ENCODE peak calls at places on chromosomes 13 and 19, in ten cellular contexts. One of them, this sample, is unnamed.
A peak's percentile ranks its signal among the peaks of the same experiment; 100 is the strongest.

GRCh38 chr19:18700501-18701249 is 17.2 kb downstream of the CRTC1 start:
- DNase-seq in activated T-helper 1 cell treated with Interleukin-2 at 50 U/mL for 16 hours: peak; percentile 58
- DNase-seq in BJ: no peak
- DNase-seq in K562: peak; percentile 84
- DNase-seq in GM03348: peak; percentile 93
- DNase-seq in Peyer's patch: peak; percentile 87
- DNase-seq in stimulated activated naive B cell treated with anti-CD40 and anti-IgM and Interleukin-4, amounts not matched to agents 10 μg/mL and 1 μg/mL and 100 μg/mL, for 72 hours: peak; percentile 73
- DNase-seq in stimulated activated CD4-positive, alpha-beta T cell treated with anti-CD3 and anti-CD28 coated beads, Interleukin-15, amount 100 ng/mL, for 1 hour: peak; percentile 54
- DNase-seq in heart left ventricle: peak; percentile 83
- DNase-seq in A172: peak; percentile 67
- DNase-seq in this sample: peak; percentile 98

GRCh38 chr19:46015961-46016425 is 6.9 kb downstream of the PGLYRP1 start:
- DNase-seq in activated T-helper 1 cell treated with Interleukin-2 at 50 U/mL for 16 hours: no peak
- DNase-seq in BJ: no peak
- DNase-seq in K562: no peak
- DNase-seq in GM03348: no peak
- DNase-seq in Peyer's patch: no peak
- DNase-seq in stimulated activated naive B cell treated with anti-CD40 and anti-IgM and Interleukin-4, amounts not matched to agents 10 μg/mL and 1 μg/mL and 100 μg/mL, for 72 hours: no peak
- DNase-seq in stimulated activated CD4-positive, alpha-beta T cell treated with anti-CD3 and anti-CD28 coated beads, Interleukin-15, amount 100 ng/mL, for 1 hour: no peak
- DNase-seq in heart left ventricle: no peak
- DNase-seq in A172: no peak
- DNase-seq in this sample: no peak

GRCh38 chr13:57624565-57625435 is 6.7 kb upstream of the PCDH17 start:
- DNase-seq in activated T-helper 1 cell treated with Interleukin-2 at 50 U/mL for 16 hours: no peak
- DNase-seq in BJ: no peak
- DNase-seq in K562: peak; percentile 18
- DNase-seq in GM03348: peak; percentile 69
- DNase-seq in Peyer's patch: no peak
- DNase-seq in stimulated activated naive B cell treated with anti-CD40 and anti-IgM and Interleukin-4, amounts not matched to agents 10 μg/mL and 1 μg/mL and 100 μg/mL, for 72 hours: no peak
- DNase-seq in stimulated activated CD4-positive, alpha-beta T cell treated with anti-CD3 and anti-CD28 coated beads, Interleukin-15, amount 100 ng/mL, for 1 hour: no peak
- DNase-seq in heart left ventricle: peak; percentile 28
- DNase-seq in A172: peak; percentile 33
- DNase-seq in this sample: peak; percentile 75

GRCh38 chr19:2952953-2953481 is 8.2 kb upstream of the ZNF77 start:
- DNase-seq in activated T-helper 1 cell treated with Interleukin-2 at 50 U/mL for 16 hours: no peak
- DNase-seq in BJ: no peak
- DNase-seq in K562: no peak
- DNase-seq in GM03348: peak; percentile 27
- DNase-seq in Peyer's patch: no peak
- DNase-seq in stimulated activated naive B cell treated with anti-CD40 and anti-IgM and Interleukin-4, amounts not matched to agents 10 μg/mL and 1 μg/mL and 100 μg/mL, for 72 hours: no peak
- DNase-seq in stimulated activated CD4-positive, alpha-beta T cell treated with anti-CD3 and anti-CD28 coated beads, Interleukin-15, amount 100 ng/mL, for 1 hour: no peak
- DNase-seq in heart left ventricle: no peak
- DNase-seq in A172: no peak
- DNase-seq in this sample: peak; percentile 44

GRCh38 chr13:66965146-66965545 is 265.0 kb downstream of the PCDH9 start:
- DNase-seq in activated T-helper 1 cell treated with Interleukin-2 at 50 U/mL for 16 hours: no peak
- DNase-seq in BJ: no peak
- DNase-seq in K562: no peak
- DNase-seq in GM03348: no peak
- DNase-seq in Peyer's patch: no peak
- DNase-seq in stimulated activated naive B cell treated with anti-CD40 and anti-IgM and Interleukin-4, amounts not matched to agents 10 μg/mL and 1 μg/mL and 100 μg/mL, for 72 hours: no peak
- DNase-seq in stimulated activated CD4-positive, alpha-beta T cell treated with anti-CD3 and anti-CD28 coated beads, Interleukin-15, amount 100 ng/mL, for 1 hour: no peak
- DNase-seq in heart left ventricle: no peak
- DNase-seq in A172: no peak
- DNase-seq in this sample: no peak

GRCh38 chr19:41269055-41269454 is 4.9 kb downstream of the HNRNPUL1 start:
- DNase-seq in activated T-helper 1 cell treated with Interleukin-2 at 50 U/mL for 16 hours: no peak
- DNase-seq in BJ: no peak
- DNase-seq in K562: no peak
- DNase-seq in GM03348: no peak
- DNase-seq in Peyer's patch: no peak
- DNase-seq in stimulated activated naive B cell treated with anti-CD40 and anti-IgM and Interleukin-4, amounts not matched to agents 10 μg/mL and 1 μg/mL and 100 μg/mL, for 72 hours: no peak
- DNase-seq in stimulated activated CD4-positive, alpha-beta T cell treated with anti-CD3 and anti-CD28 coated beads, Interleukin-15, amount 100 ng/mL, for 1 hour: no peak
- DNase-seq in heart left ventricle: no peak
- DNase-seq in A172: no peak
- DNase-seq in this sample: no peak

GRCh38 chr13:66461021-66461420 is 769.1 kb downstream of the PCDH9 start:
- DNase-seq in activated T-helper 1 cell treated with Interleukin-2 at 50 U/mL for 16 hours: no peak
- DNase-seq in BJ: no peak
- DNase-seq in K562: no peak
- DNase-seq in GM03348: no peak
- DNase-seq in Peyer's patch: no peak
- DNase-seq in stimulated activated naive B cell treated with anti-CD40 and anti-IgM and Interleukin-4, amounts not matched to agents 10 μg/mL and 1 μg/mL and 100 μg/mL, for 72 hours: no peak
- DNase-seq in stimulated activated CD4-positive, alpha-beta T cell treated with anti-CD3 and anti-CD28 coated beads, Interleukin-15, amount 100 ng/mL, for 1 hour: no peak
- DNase-seq in heart left ventricle: no peak
- DNase-seq in A172: no peak
- DNase-seq in this sample: no peak

GRCh38 chr19:55603581-55604292 is 1.7 kb upstream of the ZNF865 start:
- DNase-seq in activated T-helper 1 cell treated with Interleukin-2 at 50 U/mL for 16 hours: no peak
- DNase-seq in BJ: no peak
- DNase-seq in K562: peak; percentile 39
- DNase-seq in GM03348: no peak
- DNase-seq in Peyer's patch: no peak
- DNase-seq in stimulated activated naive B cell treated with anti-CD40 and anti-IgM and Interleukin-4, amounts not matched to agents 10 μg/mL and 1 μg/mL and 100 μg/mL, for 72 hours: no peak
- DNase-seq in stimulated activated CD4-positive, alpha-beta T cell treated with anti-CD3 and anti-CD28 coated beads, Interleukin-15, amount 100 ng/mL, for 1 hour: no peak
- DNase-seq in heart left ventricle: no peak
- DNase-seq in A172: no peak
- DNase-seq in this sample: no peak

GRCh38 chr13:77537302-77537919 is 1.9 kb downstream of the SCEL start:
- DNase-seq in activated T-helper 1 cell treated with Interleukin-2 at 50 U/mL for 16 hours: no peak
- DNase-seq in BJ: no peak
- DNase-seq in K562: no peak
- DNase-seq in GM03348: no peak
- DNase-seq in Peyer's patch: no peak
- DNase-seq in stimulated activated naive B cell treated with anti-CD40 and anti-IgM and Interleukin-4, amounts not matched to agents 10 μg/mL and 1 μg/mL and 100 μg/mL, for 72 hours: no peak
- DNase-seq in stimulated activated CD4-positive, alpha-beta T cell treated with anti-CD3 and anti-CD28 coated beads, Interleukin-15, amount 100 ng/mL, for 1 hour: no peak
- DNase-seq in heart left ventricle: no peak
- DNase-seq in A172: no peak
- DNase-seq in this sample: no peak

GRCh38 chr19:3095375-3096191 is 1.4 kb downstream of the GNA11 start:
- DNase-seq in activated T-helper 1 cell treated with Interleukin-2 at 50 U/mL for 16 hours: peak; percentile 38
- DNase-seq in BJ: no peak
- DNase-seq in K562: no peak
- DNase-seq in GM03348: peak; percentile 42
- DNase-seq in Peyer's patch: peak; percentile 40
- DNase-seq in stimulated activated naive B cell treated with anti-CD40 and anti-IgM and Interleukin-4, amounts not matched to agents 10 μg/mL and 1 μg/mL and 100 μg/mL, for 72 hours: no peak
- DNase-seq in stimulated activated CD4-positive, alpha-beta T cell treated with anti-CD3 and anti-CD28 coated beads, Interleukin-15, amount 100 ng/mL, for 1 hour: peak; percentile 42
- DNase-seq in heart left ventricle: no peak
- DNase-seq in A172: no peak
- DNase-seq in this sample: peak; percentile 91

GRCh38 chr19:47271949-47272348 is 2.7 kb upstream of the INAFM1 start:
- DNase-seq in activated T-helper 1 cell treated with Interleukin-2 at 50 U/mL for 16 hours: no peak
- DNase-seq in BJ: no peak
- DNase-seq in K562: no peak
- DNase-seq in GM03348: no peak
- DNase-seq in Peyer's patch: no peak
- DNase-seq in stimulated activated naive B cell treated with anti-CD40 and anti-IgM and Interleukin-4, amounts not matched to agents 10 μg/mL and 1 μg/mL and 100 μg/mL, for 72 hours: no peak
- DNase-seq in stimulated activated CD4-positive, alpha-beta T cell treated with anti-CD3 and anti-CD28 coated beads, Interleukin-15, amount 100 ng/mL, for 1 hour: no peak
- DNase-seq in heart left ventricle: no peak
- DNase-seq in A172: no peak
- DNase-seq in this sample: peak; percentile 62

GRCh38 chr13:68927387-68928026 is 1180.1 kb upstream of the ATXN8OS start:
- DNase-seq in activated T-helper 1 cell treated with Interleukin-2 at 50 U/mL for 16 hours: no peak
- DNase-seq in BJ: no peak
- DNase-seq in K562: no peak
- DNase-seq in GM03348: no peak
- DNase-seq in Peyer's patch: no peak
- DNase-seq in stimulated activated naive B cell treated with anti-CD40 and anti-IgM and Interleukin-4, amounts not matched to agents 10 μg/mL and 1 μg/mL and 100 μg/mL, for 72 hours: no peak
- DNase-seq in stimulated activated CD4-positive, alpha-beta T cell treated with anti-CD3 and anti-CD28 coated beads, Interleukin-15, amount 100 ng/mL, for 1 hour: no peak
- DNase-seq in heart left ventricle: no peak
- DNase-seq in A172: peak; percentile 52
- DNase-seq in this sample: no peak

GRCh38 chr19:41691268-41691970 is 3.3 kb upstream of the CEACAM7 start:
- DNase-seq in activated T-helper 1 cell treated with Interleukin-2 at 50 U/mL for 16 hours: no peak
- DNase-seq in BJ: no peak
- DNase-seq in K562: peak; percentile 64
- DNase-seq in GM03348: peak; percentile 58
- DNase-seq in Peyer's patch: no peak
- DNase-seq in stimulated activated naive B cell treated with anti-CD40 and anti-IgM and Interleukin-4, amounts not matched to agents 10 μg/mL and 1 μg/mL and 100 μg/mL, for 72 hours: no peak
- DNase-seq in stimulated activated CD4-positive, alpha-beta T cell treated with anti-CD3 and anti-CD28 coated beads, Interleukin-15, amount 100 ng/mL, for 1 hour: no peak
- DNase-seq in heart left ventricle: no peak
- DNase-seq in A172: no peak
- DNase-seq in this sample: no peak

GRCh38 chr19:18194554-18195238 is 1.7 kb downstream of the MPV17L2 start:
- DNase-seq in activated T-helper 1 cell treated with Interleukin-2 at 50 U/mL for 16 hours: no peak
- DNase-seq in BJ: no peak
- DNase-seq in K562: peak; percentile 86
- DNase-seq in GM03348: peak; percentile 75
- DNase-seq in Peyer's patch: peak; percentile 58
- DNase-seq in stimulated activated naive B cell treated with anti-CD40 and anti-IgM and Interleukin-4, amounts not matched to agents 10 μg/mL and 1 μg/mL and 100 μg/mL, for 72 hours: peak; percentile 35
- DNase-seq in stimulated activated CD4-positive, alpha-beta T cell treated with anti-CD3 and anti-CD28 coated beads, Interleukin-15, amount 100 ng/mL, for 1 hour: no peak
- DNase-seq in heart left ventricle: no peak
- DNase-seq in A172: no peak
- DNase-seq in this sample: peak; percentile 68

GRCh38 chr13:97367427-97367826 is 66.5 kb upstream of the RAP2A start:
- DNase-seq in activated T-helper 1 cell treated with Interleukin-2 at 50 U/mL for 16 hours: no peak
- DNase-seq in BJ: peak; percentile 65
- DNase-seq in K562: no peak
- DNase-seq in GM03348: peak; percentile 59
- DNase-seq in Peyer's patch: no peak
- DNase-seq in stimulated activated naive B cell treated with anti-CD40 and anti-IgM and Interleukin-4, amounts not matched to agents 10 μg/mL and 1 μg/mL and 100 μg/mL, for 72 hours: no peak
- DNase-seq in stimulated activated CD4-positive, alpha-beta T cell treated with anti-CD3 and anti-CD28 coated beads, Interleukin-15, amount 100 ng/mL, for 1 hour: no peak
- DNase-seq in heart left ventricle: no peak
- DNase-seq in A172: peak; percentile 85
- DNase-seq in this sample: peak; percentile 80

GRCh38 chr13:24148414-24149305 is 11.9 kb upstream of the SPATA13 start:
- DNase-seq in activated T-helper 1 cell treated with Interleukin-2 at 50 U/mL for 16 hours: no peak
- DNase-seq in BJ: peak; percentile 98
- DNase-seq in K562: no peak
- DNase-seq in GM03348: peak; percentile 89
- DNase-seq in Peyer's patch: no peak
- DNase-seq in stimulated activated naive B cell treated with anti-CD40 and anti-IgM and Interleukin-4, amounts not matched to agents 10 μg/mL and 1 μg/mL and 100 μg/mL, for 72 hours: no peak
- DNase-seq in stimulated activated CD4-positive, alpha-beta T cell treated with anti-CD3 and anti-CD28 coated beads, Interleukin-15, amount 100 ng/mL, for 1 hour: no peak
- DNase-seq in heart left ventricle: no peak
- DNase-seq in A172: peak; percentile 92
- DNase-seq in this sample: peak; percentile 98

GRCh38 chr13:46106839-46107371 is 2.1 kb upstream of the CPB2 start:
- DNase-seq in activated T-helper 1 cell treated with Interleukin-2 at 50 U/mL for 16 hours: no peak
- DNase-seq in BJ: no peak
- DNase-seq in K562: no peak
- DNase-seq in GM03348: no peak
- DNase-seq in Peyer's patch: no peak
- DNase-seq in stimulated activated naive B cell treated with anti-CD40 and anti-IgM and Interleukin-4, amounts not matched to agents 10 μg/mL and 1 μg/mL and 100 μg/mL, for 72 hours: no peak
- DNase-seq in stimulated activated CD4-positive, alpha-beta T cell treated with anti-CD3 and anti-CD28 coated beads, Interleukin-15, amount 100 ng/mL, for 1 hour: no peak
- DNase-seq in heart left ventricle: no peak
- DNase-seq in A172: no peak
- DNase-seq in this sample: no peak

GRCh38 chr13:24605923-24606372 is 74.3 kb upstream of the ATP12A start:
- DNase-seq in activated T-helper 1 cell treated with Interleukin-2 at 50 U/mL for 16 hours: no peak
- DNase-seq in BJ: no peak
- DNase-seq in K562: no peak
- DNase-seq in GM03348: peak; percentile 75
- DNase-seq in Peyer's patch: no peak
- DNase-seq in stimulated activated naive B cell treated with anti-CD40 and anti-IgM and Interleukin-4, amounts not matched to agents 10 μg/mL and 1 μg/mL and 100 μg/mL, for 72 hours: no peak
- DNase-seq in stimulated activated CD4-positive, alpha-beta T cell treated with anti-CD3 and anti-CD28 coated beads, Interleukin-15, amount 100 ng/mL, for 1 hour: no peak
- DNase-seq in heart left ventricle: no peak
- DNase-seq in A172: no peak
- DNase-seq in this sample: no peak